ENCODE peak calls at places on chromosomes 2 and 18, in seven cellular contexts. G, S, B, I, V, J and M are unnamed samples.

GRCh38 chr2:43114210-43114609 is 112.2 kb downstream of the ZFP36L2 start:
- DNase-seq in G (no peak), S (peak), B (no peak), I (no peak), V (peak), J (peak), M (no peak)

GRCh38 chr18:54149078-54149697 is 75.3 kb downstream of the MBD2 start:
- DNase-seq in G (peak), S (peak), B (peak), I (peak), V (peak), J (no peak), M (no peak)

GRCh38 chr2:42856891-42857632 is 64.7 kb upstream of the HAAO start:
- DNase-seq in G (no peak), S (no peak), B (no peak), I (no peak), V (no peak), J (peak), M (no peak)

GRCh38 chr2:163475815-163476214 is 260.0 kb downstream of the FIGN start:
- DNase-seq in G (no peak), S (no peak), B (no peak), I (no peak), V (no peak), J (no peak), M (no peak)

GRCh38 chr2:1687254-1687653 is 57.1 kb downstream of the PXDN start:
- DNase-seq in G (no peak), S (no peak), B (no peak), I (no peak), V (no peak), J (no peak), M (no peak)

GRCh38 chr18:44895176-44895798 is 214.6 kb downstream of the SETBP1 start:
- DNase-seq in G (peak), S (peak), B (no peak), I (no peak), V (peak), J (no peak), M (peak)

GRCh38 chr18:36185901-36186460 is 1.3 kb upstream of the MOCOS start:
- DNase-seq in G (no peak), S (no peak), B (no peak), I (no peak), V (no peak), J (no peak), M (no peak)

GRCh38 chr2:170509460-170510193 is 205.5 kb upstream of the SP5 start:
- DNase-seq in G (no peak), S (no peak), B (no peak), I (no peak), V (no peak), J (no peak), M (no peak)

GRCh38 chr2:237699870-237700582 is 72.6 kb downstream of the LRRFIP1 start:
- DNase-seq in G (peak), S (no peak), B (no peak), I (no peak), V (no peak), J (peak), M (no peak)

GRCh38 chr2:13581471-13581870 is 864.7 kb downstream of the TRIB2 start:
- DNase-seq in G (peak), S (no peak), B (no peak), I (no peak), V (no peak), J (no peak), M (no peak)

GRCh38 chr2:43458002-43458628 is 137.7 kb downstream of the THADA start:
- DNase-seq in G (no peak), S (peak), B (no peak), I (peak), V (peak), J (no peak), M (no peak)

GRCh38 chr2:84519332-84519957 is 3.1 kb downstream of the DNAH6 start:
- DNase-seq in G (no peak), S (no peak), B (no peak), I (no peak), V (no peak), J (no peak), M (no peak)

GRCh38 chr18:20971886-20972267 is 139.7 kb downstream of the ROCK1 start:
- DNase-seq in G (peak), S (peak), B (no peak), I (no peak), V (peak), J (no peak), M (peak)

GRCh38 chr2:190499976-190500588 is 34.4 kb downstream of the NEMP2 start:
- DNase-seq in G (no peak), S (no peak), B (no peak), I (no peak), V (peak), J (peak), M (no peak)

GRCh38 chr2:197604117-197604516 is 71.3 kb downstream of the RFTN2 start:
- DNase-seq in G (no peak), S (no peak), B (no peak), I (no peak), V (no peak), J (no peak), M (no peak)

GRCh38 chr2:197596751-197597150 is 78.6 kb downstream of the RFTN2 start:
- DNase-seq in G (no peak), S (no peak), B (no peak), I (no peak), V (no peak), J (no peak), M (no peak)

GRCh38 chr2:197600306-197600705 is 75.1 kb downstream of the RFTN2 start:
- DNase-seq in G (no peak), S (no peak), B (no peak), I (no peak), V (no peak), J (no peak), M (no peak)

GRCh38 chr2:197598450-197598849 is 76.9 kb downstream of the RFTN2 start:
- DNase-seq in G (no peak), S (no peak), B (no peak), I (no peak), V (no peak), J (no peak), M (no peak)

DNA sequence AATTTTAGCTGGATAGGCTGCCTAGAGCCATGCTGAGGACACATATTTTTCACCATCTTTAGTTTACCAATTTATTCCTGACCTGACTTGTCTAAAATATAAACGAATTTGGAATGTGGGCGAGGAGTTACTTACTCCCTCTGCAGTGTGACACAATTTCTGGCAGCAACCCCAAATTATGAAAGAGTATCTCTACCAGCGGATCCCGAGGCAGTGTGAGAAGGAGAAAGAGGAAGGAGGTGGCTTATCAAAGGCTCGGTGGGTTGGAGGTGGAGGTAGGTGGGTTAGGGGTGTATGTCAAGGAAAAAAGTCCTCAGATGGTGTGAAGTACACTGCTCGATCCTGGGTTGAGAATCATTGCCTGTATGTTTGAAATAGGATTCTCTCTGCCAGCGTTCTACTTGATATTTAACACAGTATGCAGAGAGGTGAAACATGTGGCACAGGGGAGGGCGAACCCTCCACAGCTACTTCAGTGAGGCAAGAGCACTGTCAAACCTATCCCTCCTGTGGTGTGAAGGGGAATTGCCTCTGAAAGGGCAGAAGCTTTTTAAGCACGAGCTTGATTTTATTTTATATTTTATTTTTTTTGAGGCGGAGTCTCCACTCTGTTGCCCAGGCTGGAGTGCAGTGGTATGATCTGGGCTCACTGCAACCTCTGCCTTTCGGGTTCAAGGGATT is 76.0 kb downstream of the RFTN2 start:
- DNase-seq in G (peak), S (peak), B (no peak), I (no peak), V (peak), J (no peak), M (peak)
- TF ChIP-seq CTCF in G (peak), S (peak), B (no peak), I (peak), V (peak), J (peak), M (peak)

GRCh38 chr2:219681301-219682290 is 54.2 kb downstream of the SLC4A3 start:
- DNase-seq in G (no peak), S (peak), B (no peak), I (no peak), V (peak), J (no peak), M (no peak)

GRCh38 chr2:219687882-219688559 is 60.6 kb downstream of the SLC4A3 start:
- DNase-seq in G (no peak), S (no peak), B (no peak), I (no peak), V (no peak), J (no peak), M (peak)

GRCh38 chr2:219688560-219689445 is 61.4 kb downstream of the SLC4A3 start:
- DNase-seq in G (no peak), S (peak), B (no peak), I (peak), V (peak), J (no peak), M (no peak)

GRCh38 chr2:219687266-219687665 is 59.8 kb downstream of the SLC4A3 start:
- DNase-seq in G (no peak), S (peak), B (no peak), I (no peak), V (peak), J (no peak), M (no peak)

GRCh38 chr2:219684721-219685689 is 57.6 kb downstream of the SLC4A3 start:
- DNase-seq in G (peak), S (peak), B (peak), I (no peak), V (peak), J (peak), M (peak)
- TF ChIP-seq CTCF in G (no peak), S (no peak), B (peak), I (no peak), V (no peak), J (no peak), M (no peak)

DNA sequence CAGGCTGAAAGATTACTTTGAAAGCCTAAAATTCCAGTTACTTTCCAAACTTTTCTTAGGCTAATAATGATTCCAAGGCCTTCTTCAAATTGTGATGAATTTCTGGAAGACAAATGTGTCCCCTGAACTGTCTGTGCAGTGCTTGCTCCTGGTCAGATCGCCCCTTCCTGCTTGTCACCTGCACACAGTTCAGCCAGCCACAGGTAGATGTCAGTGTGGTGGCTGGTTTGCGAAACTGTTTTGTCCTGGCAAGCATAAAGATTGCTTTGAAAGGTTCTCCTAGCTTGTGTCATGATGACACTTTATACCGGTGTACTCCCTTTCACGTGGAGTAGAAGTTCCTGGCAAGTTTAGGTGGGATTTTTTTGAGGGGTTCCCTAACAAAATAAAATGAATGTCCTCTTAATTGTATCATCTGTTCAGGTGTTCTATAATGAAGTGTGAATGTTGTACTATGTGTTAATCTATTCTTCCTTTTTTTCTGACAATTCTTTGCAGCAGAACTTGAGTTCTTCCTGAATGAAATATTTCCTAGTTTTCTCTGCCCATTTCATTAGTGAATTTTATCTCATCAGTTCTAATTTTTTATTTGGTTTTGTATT is 298.8 kb downstream of the ZNF407 start:
- DNase-seq in G (peak), S (peak), B (no peak), I (no peak), V (peak), J (no peak), M (peak)
- TF ChIP-seq CTCF in G (no peak), S (no peak), B (peak), I (peak), V (peak), J (peak), M (peak)

DNA sequence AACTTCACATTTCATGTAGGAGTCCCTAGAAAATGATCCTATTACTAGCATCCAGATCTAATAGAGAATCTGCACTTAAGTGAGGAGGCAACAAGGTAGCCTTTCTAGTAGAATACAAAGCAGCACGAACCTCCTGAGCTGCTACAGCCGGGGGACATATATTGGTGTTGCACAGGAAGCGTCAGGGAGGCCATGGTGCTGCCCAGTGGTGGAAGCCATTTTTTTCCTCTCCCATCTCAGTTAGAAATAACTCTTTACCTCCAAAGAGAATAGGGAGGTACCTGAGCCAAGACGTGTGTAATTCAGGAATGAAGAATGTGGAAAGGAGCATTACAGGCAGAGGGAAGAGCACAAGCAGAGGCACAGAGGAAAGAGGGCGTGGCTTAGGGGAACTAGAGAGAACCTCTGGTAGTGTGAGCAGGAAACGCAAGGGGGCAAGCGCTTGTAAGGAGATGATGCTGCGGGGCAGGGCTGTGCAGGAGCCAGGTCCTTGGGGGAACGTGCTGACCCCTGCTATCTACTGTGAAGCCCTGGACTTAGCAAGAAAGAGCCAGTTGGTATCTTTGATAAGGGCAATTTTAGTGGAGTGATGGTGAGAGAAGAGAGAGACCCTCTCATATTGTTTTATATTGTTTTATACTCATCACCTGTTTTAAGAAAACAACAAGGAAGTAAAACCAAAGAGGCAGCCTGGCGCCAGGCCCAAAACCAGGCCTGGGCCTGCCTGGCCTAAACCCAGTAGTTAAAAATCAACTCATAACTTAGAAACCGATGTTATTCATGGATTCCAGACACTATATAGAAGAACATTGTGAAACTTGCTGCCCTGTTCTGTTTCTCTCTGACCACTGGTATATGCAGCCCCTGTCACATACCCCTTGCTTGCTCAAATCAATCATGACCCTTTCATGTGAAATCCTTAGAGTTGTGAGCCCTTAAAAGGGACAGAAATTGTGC is 50.0 kb upstream of the TTC39C start:
- DNase-seq in G (peak), S (no peak), B (no peak), I (no peak), V (no peak), J (no peak), M (peak)
- TF ChIP-seq CTCF in G (no peak), S (no peak), B (no peak), I (no peak), V (no peak), J (no peak), M (no peak)

GRCh38 chr18:31819925-31820229 is 59.2 kb upstream of the SLC25A52 start:
- DNase-seq in G (no peak), S (no peak), B (no peak), I (no peak), V (no peak), J (no peak), M (no peak)
- TF ChIP-seq CTCF in G (no peak), S (no peak), B (no peak), I (no peak), V (no peak), J (no peak), M (peak)

GRCh38 chr18:73419531-73419930 is 551.7 kb upstream of the NETO1 start:
- DNase-seq in G (no peak), S (no peak), B (no peak), I (no peak), V (peak), J (no peak), M (no peak)

GRCh38 chr18:73421010-73421409 is 553.2 kb upstream of the NETO1 start:
- DNase-seq in G (no peak), S (no peak), B (no peak), I (no peak), V (no peak), J (no peak), M (no peak)
- TF ChIP-seq CTCF in G (no peak), S (no peak), B (no peak), I (no peak), V (no peak), J (no peak), M (no peak)

DNA sequence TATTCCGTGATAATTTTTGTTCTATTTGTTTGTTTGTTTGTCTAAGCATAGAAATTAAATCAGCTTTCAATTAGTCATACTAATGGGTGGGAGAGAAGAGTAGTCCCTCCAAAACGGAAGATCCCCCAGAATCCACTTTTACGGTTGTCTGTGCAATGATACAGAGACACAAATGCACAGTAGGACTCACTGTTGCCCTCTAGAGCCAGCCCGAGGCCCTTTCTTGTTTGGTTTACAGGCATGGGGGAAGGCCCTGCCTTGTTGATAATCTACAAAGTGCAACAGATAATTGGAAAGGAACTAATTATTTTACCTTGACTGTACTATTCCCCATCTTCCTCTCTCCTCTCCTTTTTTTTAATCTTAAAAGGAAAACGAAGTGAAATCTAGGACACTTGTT is 121.1 kb downstream of the ACOXL start:
- DNase-seq in G (peak), S (peak), B (no peak), I (no peak), V (peak), J (no peak), M (peak)
- TF ChIP-seq CTCF in G (peak), S (peak), B (no peak), I (peak), V (peak), J (no peak), M (peak)

GRCh38 chr2:9288681-9289338 is 82.2 kb downstream of the ASAP2 start:
- DNase-seq in G (no peak), S (peak), B (no peak), I (no peak), V (peak), J (no peak), M (no peak)

GRCh38 chr2:9286553-9287399 is 80.2 kb downstream of the ASAP2 start:
- DNase-seq in G (no peak), S (no peak), B (no peak), I (peak), V (peak), J (no peak), M (no peak)

GRCh38 chr2:9285921-9286320 is 79.3 kb downstream of the ASAP2 start:
- DNase-seq in G (no peak), S (no peak), B (no peak), I (no peak), V (no peak), J (no peak), M (no peak)

GRCh38 chr2:9288233-9288632 is 81.6 kb downstream of the ASAP2 start:
- DNase-seq in G (no peak), S (peak), B (no peak), I (peak), V (peak), J (no peak), M (no peak)

GRCh38 chr2:9287400-9288059 is 80.9 kb downstream of the ASAP2 start:
- DNase-seq in G (peak), S (peak), B (peak), I (peak), V (peak), J (no peak), M (no peak)
- TF ChIP-seq CTCF in G (no peak), S (no peak), B (no peak), I (peak), V (peak), J (no peak), M (no peak)

GRCh38 chr2:10787176-10787968 is 25.2 kb downstream of the PDIA6 start:
- DNase-seq in G (peak), S (no peak), B (no peak), I (no peak), V (no peak), J (no peak), M (peak)
- TF ChIP-seq CTCF in G (peak), S (peak), B (no peak), I (peak), V (no peak), J (no peak), M (peak)